ENCODE peak calls at places on chromosomes 11 and 22, in seven cellular contexts. One of them, this sample, is unnamed. For H3K4me1, the result is how much of the 10 kb centered on the place peaks cover.

GRCh38 chr22:44680481-44680894 is 21.5 kb upstream of the PRR5 start:
- DNase-seq in stomach: no peak
- DNase-seq in heart right ventricle: no peak
- DNase-seq in spleen: no peak
- DNase-seq in CD8-positive, alpha-beta T cell: no peak
- DNase-seq in astrocyte: no peak
- DNase-seq in upper lobe of right lung: no peak
- DNase-seq in this sample: no peak

GRCh38 chr22:41838842-41839618 is 6.1 kb downstream of the SREBF2 start:
- DNase-seq in upper lobe of right lung: no peak
- DNase-seq in astrocyte: no peak
- DNase-seq in spleen: no peak
- DNase-seq in CD8-positive, alpha-beta T cell: no peak
- DNase-seq in stomach: no peak
- DNase-seq in heart right ventricle: no peak
- DNase-seq in this sample: no peak

GRCh38 chr11:75265851-75266531 is 25.4 kb downstream of the TPBGL start:
- DNase-seq in heart right ventricle: no peak
- DNase-seq in upper lobe of right lung: peak
- DNase-seq in astrocyte: no peak
- DNase-seq in CD8-positive, alpha-beta T cell: no peak
- DNase-seq in stomach: no peak
- DNase-seq in spleen: peak
- DNase-seq in this sample: no peak

GRCh38 chr11:17473071-17473744 is 3.4 kb downstream of the ABCC8 start:
- DNase-seq in astrocyte: no peak
- DNase-seq in upper lobe of right lung: no peak
- DNase-seq in stomach: no peak
- DNase-seq in spleen: no peak
- DNase-seq in heart right ventricle: no peak
- DNase-seq in CD8-positive, alpha-beta T cell: no peak
- DNase-seq in this sample: no peak

GRCh38 chr11:28526406-28526751 is 418.2 kb downstream of the METTL15 start:
- DNase-seq in astrocyte: no peak
- DNase-seq in upper lobe of right lung: no peak
- DNase-seq in CD8-positive, alpha-beta T cell: no peak
- DNase-seq in stomach: no peak
- DNase-seq in spleen: no peak
- DNase-seq in heart right ventricle: no peak
- DNase-seq in this sample: no peak

GRCh38 chr11:100830978-100831732 is 144.1 kb downstream of the ARHGAP42 start:
- DNase-seq in stomach: no peak
- DNase-seq in heart right ventricle: no peak
- DNase-seq in upper lobe of right lung: no peak
- DNase-seq in spleen: no peak
- DNase-seq in CD8-positive, alpha-beta T cell: no peak
- DNase-seq in astrocyte: peak
- DNase-seq in this sample: no peak

GRCh38 chr11:99020324-99021225 is at the start of gene CNTN5:
- DNase-seq in stomach: no peak
- DNase-seq in astrocyte: no peak
- DNase-seq in heart right ventricle: peak
- DNase-seq in upper lobe of right lung: peak
- DNase-seq in CD8-positive, alpha-beta T cell: no peak
- DNase-seq in spleen: no peak
- DNase-seq in this sample: peak

GRCh38 chr11:128886401-128887119 is 4.6 kb upstream of the KCNJ5 start:
- DNase-seq in CD8-positive, alpha-beta T cell: no peak
- DNase-seq in astrocyte: no peak
- DNase-seq in heart right ventricle: no peak
- DNase-seq in upper lobe of right lung: no peak
- DNase-seq in spleen: no peak
- DNase-seq in stomach: peak
- DNase-seq in this sample: no peak

GRCh38 chr22:30628491-30628890 is 7.1 kb upstream of the SLC35E4 start:
- DNase-seq in heart right ventricle: no peak
- DNase-seq in stomach: no peak
- DNase-seq in spleen: no peak
- DNase-seq in CD8-positive, alpha-beta T cell: no peak
- DNase-seq in astrocyte: no peak
- DNase-seq in upper lobe of right lung: no peak
- DNase-seq in this sample: no peak

GRCh38 chr11:117345039-117345438 is 17.4 kb downstream of the CEP164 start:
- DNase-seq in heart right ventricle: no peak
- DNase-seq in spleen: no peak
- DNase-seq in CD8-positive, alpha-beta T cell: no peak
- DNase-seq in upper lobe of right lung: no peak
- DNase-seq in astrocyte: peak
- DNase-seq in stomach: no peak
- DNase-seq in this sample: no peak

GRCh38 chr11:76613901-76614300 is 56.6 kb downstream of the LRRC32 start:
- DNase-seq in heart right ventricle: no peak
- DNase-seq in stomach: no peak
- DNase-seq in upper lobe of right lung: no peak
- DNase-seq in spleen: peak
- DNase-seq in CD8-positive, alpha-beta T cell: no peak
- DNase-seq in astrocyte: no peak
- DNase-seq in this sample: peak

GRCh38 chr22:28497188-28497587 is 182.5 kb downstream of the TTC28 start:
- DNase-seq in upper lobe of right lung: no peak
- DNase-seq in CD8-positive, alpha-beta T cell: no peak
- DNase-seq in stomach: no peak
- DNase-seq in spleen: no peak
- DNase-seq in heart right ventricle: no peak
- DNase-seq in astrocyte: peak
- DNase-seq in this sample: no peak

GRCh38 chr11:441418-442274 is at the start of gene ANO9:
- DNase-seq in stomach: peak
- DNase-seq in upper lobe of right lung: peak
- DNase-seq in astrocyte: no peak
- DNase-seq in heart right ventricle: no peak
- DNase-seq in CD8-positive, alpha-beta T cell: peak
- DNase-seq in spleen: peak
- DNase-seq in this sample: peak

GRCh38 chr22:44988671-44989070 is 21.1 kb downstream of the PHF21B start:
- DNase-seq in heart right ventricle: no peak
- DNase-seq in astrocyte: no peak
- DNase-seq in CD8-positive, alpha-beta T cell: no peak
- DNase-seq in spleen: no peak
- DNase-seq in upper lobe of right lung: no peak
- DNase-seq in stomach: no peak
- DNase-seq in this sample: no peak

GRCh38 chr22:19809741-19810140 is 44.9 kb downstream of the GNB1L start:
- DNase-seq in heart right ventricle: no peak
- DNase-seq in CD8-positive, alpha-beta T cell: no peak
- DNase-seq in upper lobe of right lung: no peak
- DNase-seq in spleen: peak
- DNase-seq in stomach: no peak
- DNase-seq in astrocyte: no peak
- DNase-seq in this sample: no peak
- H3K4me1 ChIP-seq in heart right ventricle: under half
- H3K4me1 ChIP-seq in CD8-positive, alpha-beta T cell: under half
- H3K4me1 ChIP-seq in upper lobe of right lung: under half
- H3K4me1 ChIP-seq in spleen: under half
- H3K4me1 ChIP-seq in stomach: under half
- H3K4me1 ChIP-seq in astrocyte: under half
- H3K4me1 ChIP-seq in this sample: under half

DNA sequence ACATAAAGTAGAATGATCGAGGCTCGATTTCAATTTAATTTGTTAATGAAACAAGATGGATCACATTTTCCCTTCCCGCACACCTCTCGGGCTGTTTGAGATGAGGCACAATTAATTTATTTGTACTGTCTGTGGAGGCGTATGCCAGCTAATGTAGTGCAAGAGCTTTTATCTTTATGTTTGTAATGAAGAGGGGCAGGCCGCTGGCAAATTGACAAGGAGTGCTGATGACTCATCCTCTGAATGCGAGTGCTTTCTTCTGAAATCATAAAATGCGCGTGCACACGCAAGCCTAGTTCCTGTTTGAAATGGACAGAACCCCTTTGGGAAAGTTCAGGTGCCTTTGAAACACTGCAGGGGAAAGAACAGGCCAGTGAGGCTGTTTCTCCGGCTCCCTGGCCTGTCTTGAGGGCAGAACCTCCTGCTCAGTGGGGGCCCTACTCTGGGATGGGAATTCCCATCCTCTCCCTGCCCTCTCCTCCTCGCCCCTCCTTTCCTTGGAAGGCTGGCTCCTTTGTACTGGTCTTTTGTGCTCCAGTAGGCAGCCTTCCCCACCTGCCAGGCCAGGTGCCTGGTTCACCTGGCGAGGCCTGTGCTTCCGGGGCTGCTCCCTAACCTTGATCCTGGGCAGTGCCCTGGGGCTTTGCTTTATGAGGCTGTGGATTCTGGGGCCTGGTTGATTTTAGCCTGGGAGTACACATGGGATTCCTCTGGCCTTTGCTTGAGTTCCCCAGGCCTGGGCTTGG is 50.3 kb downstream of the TEAD1 start:
- DNase-seq in CD8-positive, alpha-beta T cell: no peak
- DNase-seq in spleen: no peak
- DNase-seq in upper lobe of right lung: no peak
- DNase-seq in stomach: peak
- DNase-seq in astrocyte: peak
- DNase-seq in heart right ventricle: peak
- DNase-seq in this sample: peak
- H3K4me1 ChIP-seq in CD8-positive, alpha-beta T cell: under half
- H3K4me1 ChIP-seq in spleen: under half
- H3K4me1 ChIP-seq in upper lobe of right lung: under half
- H3K4me1 ChIP-seq in stomach: under half
- H3K4me1 ChIP-seq in astrocyte: half or more
- H3K4me1 ChIP-seq in heart right ventricle: under half
- H3K4me1 ChIP-seq in this sample: under half

DNA sequence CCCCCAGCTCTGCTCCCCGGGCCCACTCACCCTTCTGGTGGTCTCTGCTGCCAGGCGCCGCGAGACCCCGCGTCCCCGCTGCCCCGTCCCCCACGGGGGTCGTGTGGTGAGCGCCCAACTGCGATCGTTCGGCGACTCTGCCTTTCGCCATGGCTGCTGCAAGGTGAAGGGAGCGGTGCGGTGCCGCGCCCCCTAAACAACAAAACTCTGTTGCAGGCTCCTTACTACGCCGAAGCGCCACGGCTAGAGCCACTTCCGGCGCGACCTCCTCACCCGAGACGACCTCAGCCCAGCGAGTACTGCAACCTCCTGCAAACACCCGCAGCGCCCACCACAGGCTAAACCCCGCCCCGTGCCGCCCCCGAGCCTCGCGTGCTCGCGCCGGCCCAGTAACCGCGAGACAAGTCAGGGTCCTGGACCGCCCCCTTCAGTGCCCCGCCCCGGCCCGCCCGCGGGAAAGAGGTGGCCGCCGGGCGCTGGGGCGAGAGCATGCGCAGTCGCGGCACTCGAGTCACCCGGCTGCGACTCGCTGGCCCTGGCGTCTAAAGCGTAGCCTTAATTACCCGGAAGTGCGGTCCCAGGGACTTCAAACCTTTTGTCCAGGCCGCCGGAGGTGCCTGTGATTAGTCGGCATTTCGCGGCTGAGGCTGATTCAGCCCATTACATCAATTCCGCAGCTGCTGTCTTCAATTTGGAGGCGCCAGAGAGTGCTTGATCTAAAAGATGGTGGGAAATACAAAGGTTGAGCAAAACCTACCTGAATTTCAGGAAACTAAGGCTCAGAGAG is at the start of gene TMEM41B:
- DNase-seq in upper lobe of right lung: peak
- DNase-seq in astrocyte: peak
- DNase-seq in stomach: peak
- DNase-seq in CD8-positive, alpha-beta T cell: peak
- DNase-seq in spleen: peak
- DNase-seq in heart right ventricle: peak
- DNase-seq in this sample: peak
- H3K4me1 ChIP-seq in upper lobe of right lung: under half
- H3K4me1 ChIP-seq in astrocyte: under half
- H3K4me1 ChIP-seq in stomach: under half
- H3K4me1 ChIP-seq in CD8-positive, alpha-beta T cell: under half
- H3K4me1 ChIP-seq in spleen: under half
- H3K4me1 ChIP-seq in heart right ventricle: under half
- H3K4me1 ChIP-seq in this sample: under half

GRCh38 chr11:102385053-102385976 is 38.3 kb downstream of the BIRC2 start:
- DNase-seq in stomach: no peak
- DNase-seq in CD8-positive, alpha-beta T cell: no peak
- DNase-seq in upper lobe of right lung: no peak
- DNase-seq in spleen: no peak
- DNase-seq in astrocyte: no peak
- DNase-seq in heart right ventricle: no peak
- DNase-seq in this sample: no peak
- H3K4me1 ChIP-seq in stomach: under half
- H3K4me1 ChIP-seq in CD8-positive, alpha-beta T cell: under half
- H3K4me1 ChIP-seq in upper lobe of right lung: under half
- H3K4me1 ChIP-seq in spleen: under half
- H3K4me1 ChIP-seq in astrocyte: under half
- H3K4me1 ChIP-seq in heart right ventricle: under half
- H3K4me1 ChIP-seq in this sample: under half

GRCh38 chr11:47504910-47505309 is 48.0 kb downstream of the CELF1 start:
- DNase-seq in heart right ventricle: no peak
- DNase-seq in upper lobe of right lung: no peak
- DNase-seq in CD8-positive, alpha-beta T cell: no peak
- DNase-seq in astrocyte: no peak
- DNase-seq in spleen: no peak
- DNase-seq in stomach: no peak
- DNase-seq in this sample: no peak
- H3K4me1 ChIP-seq in heart right ventricle: under half
- H3K4me1 ChIP-seq in upper lobe of right lung: under half
- H3K4me1 ChIP-seq in CD8-positive, alpha-beta T cell: under half
- H3K4me1 ChIP-seq in astrocyte: under half
- H3K4me1 ChIP-seq in spleen: half or more
- H3K4me1 ChIP-seq in stomach: under half
- H3K4me1 ChIP-seq in this sample: under half

GRCh38 chr11:123479048-123479837 is 49.2 kb downstream of the GRAMD1B start:
- DNase-seq in stomach: no peak
- DNase-seq in spleen: no peak
- DNase-seq in CD8-positive, alpha-beta T cell: no peak
- DNase-seq in heart right ventricle: no peak
- DNase-seq in upper lobe of right lung: no peak
- DNase-seq in astrocyte: no peak
- DNase-seq in this sample: no peak
- H3K4me1 ChIP-seq in stomach: under half
- H3K4me1 ChIP-seq in spleen: half or more
- H3K4me1 ChIP-seq in CD8-positive, alpha-beta T cell: under half
- H3K4me1 ChIP-seq in heart right ventricle: under half
- H3K4me1 ChIP-seq in upper lobe of right lung: under half
- H3K4me1 ChIP-seq in astrocyte: under half
- H3K4me1 ChIP-seq in this sample: under half

GRCh38 chr11:86575208-86575855 is 97.1 kb downstream of the ME3 start:
- DNase-seq in upper lobe of right lung: no peak
- DNase-seq in stomach: no peak
- DNase-seq in astrocyte: peak
- DNase-seq in heart right ventricle: no peak
- DNase-seq in spleen: no peak
- DNase-seq in CD8-positive, alpha-beta T cell: no peak
- DNase-seq in this sample: no peak
- H3K4me1 ChIP-seq in upper lobe of right lung: under half
- H3K4me1 ChIP-seq in stomach: under half
- H3K4me1 ChIP-seq in astrocyte: under half
- H3K4me1 ChIP-seq in heart right ventricle: under half
- H3K4me1 ChIP-seq in spleen: under half
- H3K4me1 ChIP-seq in CD8-positive, alpha-beta T cell: under half
- H3K4me1 ChIP-seq in this sample: under half

This sample was measured in aorta.